ENCODE peak calls at places on chromosomes 4 and X, in nine cellular contexts. Q, Z, H, P, E, T, L, G and A are unnamed samples.

GRCh38 chr4:15003891-15004700 is 1.8 kb downstream of the CPEB2 start:
- DNase-seq in L (no peak), E (no peak), Q (peak; percentile 27), T (peak; percentile 32), Z (peak; percentile 38), G (no peak), P (peak; percentile 60), H (peak; percentile 30), A (peak; percentile 68)

GRCh38 chrX:156008915-156009314 is 11.4 kb downstream of the IL9R start:
- DNase-seq in Z (no peak), G (no peak), H (no peak), E (no peak), P (no peak), T (no peak), Q (no peak), L (no peak), A (no peak)

GRCh38 chr4:137993232-137993631 is 248.9 kb downstream of the SLC7A11 start:
- DNase-seq in Z (no peak), T (no peak), L (no peak), G (no peak), E (no peak), H (no peak), P (no peak), Q (no peak), A (no peak)

GRCh38 chrX:129449141-129449540 is 74.1 kb downstream of the SMARCA1 start:
- DNase-seq in T (no peak), H (no peak), E (no peak), P (no peak), Z (no peak), L (no peak), Q (no peak), G (no peak), A (peak; percentile 42)

GRCh38 chrX:16484338-16484737 is 165.6 kb upstream of the S100G start:
- DNase-seq in Q (no peak), E (peak; percentile 56), T (no peak), H (peak; percentile 69), L (peak; percentile 97), P (no peak), G (peak; percentile 95), Z (no peak), A (no peak)

GRCh38 chrX:40012800-40013682 is 84.7 kb downstream of the BCOR start:
- DNase-seq in H (peak; percentile 68), Q (no peak), P (peak; percentile 54), L (peak; percentile 35), Z (peak; percentile 64), G (peak; percentile 46), T (peak; percentile 81), E (no peak), A (no peak)

GRCh38 chrX:123860983-123861382 is 1.1 kb downstream of the XIAP start:
- DNase-seq in H (peak; percentile 40), E (no peak), Z (no peak), G (no peak), T (no peak), P (no peak), L (peak; percentile 19), Q (no peak), A (peak; percentile 47)

GRCh38 chrX:136204571-136204970 is 46.6 kb downstream of the MAP7D3 start:
- DNase-seq in G (peak; percentile 61), L (peak; percentile 57), Q (no peak), P (no peak), T (no peak), E (no peak), Z (peak; percentile 38), H (peak; percentile 54), A (no peak)

GRCh38 chrX:13001097-13001496 is 26.2 kb downstream of the TMSB4X start:
- DNase-seq in P (no peak), L (no peak), E (no peak), Z (no peak), Q (no peak), G (no peak), H (no peak), T (no peak), A (no peak)
- H3K4me1 ChIP-seq in P (no peaks in the 10 kb centered on the region), L (no peaks in the 10 kb centered on the region), E (no peaks in the 10 kb centered on the region), Z (peaks cover 2% of the 10 kb centered on the region), Q (peaks cover 23% of the 10 kb centered on the region), G (peaks cover 13% of the 10 kb centered on the region), H (peaks cover 3% of the 10 kb centered on the region), T (no peaks in the 10 kb centered on the region), A (peaks cover 70% of the 10 kb centered on the region)

DNA sequence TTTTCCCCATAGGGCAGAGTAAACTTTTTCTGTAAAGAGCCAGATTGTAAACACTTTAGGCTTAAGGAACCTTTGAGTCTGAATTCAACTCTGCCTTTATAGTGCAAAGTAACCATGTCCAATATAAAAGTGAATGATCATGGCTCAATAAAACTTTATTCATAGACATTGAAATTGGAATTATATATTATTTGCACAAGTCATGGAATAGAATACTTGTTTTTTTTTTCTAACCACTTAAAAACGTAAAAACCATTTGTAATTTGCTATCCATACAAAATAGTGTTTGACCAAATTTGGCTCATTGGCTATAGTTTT is 54.1 kb upstream of the MYOZ2 start:
- DNase-seq in L (no peak), T (no peak), G (no peak), P (no peak), Z (no peak), H (no peak), Q (no peak), E (no peak), A (no peak)
- H3K4me2 ChIP-seq in L (no peak overlapping the region), T (no peak overlapping the region), G (no peak overlapping the region), P (no peak overlapping the region), Z (no peak overlapping the region), H (no peak overlapping the region), Q (no peak overlapping the region), E (no peak overlapping the region), A (no peak overlapping the region)

DNA sequence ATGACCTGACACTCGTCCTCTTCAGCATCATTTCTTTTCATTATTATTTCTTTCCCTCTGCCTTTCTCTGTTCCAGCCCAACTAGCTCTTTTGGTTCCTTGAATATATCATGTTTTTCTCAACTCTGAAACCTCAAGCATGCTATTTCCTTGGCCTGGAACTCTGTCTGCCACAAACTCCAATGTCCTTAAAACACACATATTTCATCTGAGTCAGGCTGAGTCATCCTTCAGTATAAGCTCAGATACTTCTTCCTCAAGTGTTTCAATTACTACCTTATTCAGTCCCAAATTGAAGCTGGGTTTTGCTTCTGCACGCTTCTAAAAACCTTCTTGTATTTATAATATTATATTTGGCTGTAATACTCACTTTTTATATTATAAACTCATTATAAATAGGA is 424.2 kb downstream of the PDGFC start:
- DNase-seq in G (peak; percentile 98), L (peak; percentile 97), Q (no peak), H (peak; percentile 68), E (no peak), T (no peak), Z (no peak), P (no peak), A (no peak)
- H3K9ac ChIP-seq in G (peak overlapping the region; percentile 8), L (no peak overlapping the region), Q (no peak overlapping the region), H (no peak overlapping the region), E (no peak overlapping the region), T (no peak overlapping the region), Z (no peak overlapping the region), P (no peak overlapping the region), A (no peak overlapping the region)

GRCh38 chr4:120769227-120769626 is 153.3 kb downstream of the PRDM5 start:
- DNase-seq in G (peak; percentile 80), E (peak; percentile 16), T (no peak), Q (no peak), L (peak; percentile 96), P (no peak), Z (no peak), H (peak; percentile 16), A (no peak)
- H3K4me1 ChIP-seq in G (no peaks in the 10 kb centered on the region), E (no peaks in the 10 kb centered on the region), T (no peaks in the 10 kb centered on the region), Q (no peaks in the 10 kb centered on the region), L (peaks cover 4% of the 10 kb centered on the region), P (no peaks in the 10 kb centered on the region), Z (no peaks in the 10 kb centered on the region), H (no peaks in the 10 kb centered on the region), A (no peaks in the 10 kb centered on the region)

GRCh38 chr4:161577604-161578301 is 586.0 kb downstream of the FSTL5 start:
- DNase-seq in L (peak; percentile 33), P (no peak), E (no peak), G (peak; percentile 76), Z (no peak), T (no peak), Q (no peak), H (peak; percentile 92), A (no peak)
- H3K4me2 ChIP-seq in L (no peak overlapping the region), P (no peak overlapping the region), E (peak overlapping the region; percentile 34), G (peak overlapping the region; percentile 51), Z (no peak overlapping the region), T (no peak overlapping the region), Q (no peak overlapping the region), H (peak overlapping the region; percentile 78), A (no peak overlapping the region)

GRCh38 chrX:1412551-1413161 is 20.7 kb upstream of the SLC25A6 start:
- DNase-seq in Z (no peak), G (no peak), Q (no peak), T (no peak), E (no peak), H (no peak), P (no peak), L (no peak), A (no peak)
- H3K9ac ChIP-seq in Z (no peak overlapping the region), G (no peak overlapping the region), Q (no peak overlapping the region), T (no peak overlapping the region), E (no peak overlapping the region), H (no peak overlapping the region), P (no peak overlapping the region), L (no peak overlapping the region), A (no peak overlapping the region)

DNA sequence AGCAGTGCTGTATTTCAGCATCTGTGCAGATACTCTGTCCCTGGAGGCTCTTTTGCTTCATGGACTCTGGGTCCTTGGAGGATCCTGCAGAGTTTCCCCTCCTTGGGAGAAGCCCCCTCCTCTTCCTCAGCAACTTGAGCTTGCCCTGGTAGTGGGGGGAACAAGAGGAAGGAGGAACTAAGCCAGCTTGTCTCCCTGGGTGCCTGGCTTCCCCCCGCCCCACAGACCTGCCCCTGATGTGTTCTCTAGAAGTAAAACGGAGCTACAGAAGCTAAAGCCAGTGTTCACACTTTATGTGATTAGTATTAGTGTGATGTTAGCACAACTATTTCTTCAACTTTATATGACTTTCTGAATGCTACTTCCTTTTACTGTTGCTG is 10.6 kb downstream of the RGS12 start:
- DNase-seq in H (no peak), E (no peak), Z (peak; percentile 21), Q (no peak), L (no peak), P (no peak), G (no peak), T (no peak), A (no peak)
- H3K4me1 ChIP-seq in H (peaks cover 68% of the 10 kb centered on the region), E (no peaks in the 10 kb centered on the region), Z (no peaks in the 10 kb centered on the region), Q (peaks cover 58% of the 10 kb centered on the region), L (peaks cover 23% of the 10 kb centered on the region), P (peaks cover 2% of the 10 kb centered on the region), G (peaks cover 15% of the 10 kb centered on the region), T (peaks cover 17% of the 10 kb centered on the region), A (no peaks in the 10 kb centered on the region)

DNA sequence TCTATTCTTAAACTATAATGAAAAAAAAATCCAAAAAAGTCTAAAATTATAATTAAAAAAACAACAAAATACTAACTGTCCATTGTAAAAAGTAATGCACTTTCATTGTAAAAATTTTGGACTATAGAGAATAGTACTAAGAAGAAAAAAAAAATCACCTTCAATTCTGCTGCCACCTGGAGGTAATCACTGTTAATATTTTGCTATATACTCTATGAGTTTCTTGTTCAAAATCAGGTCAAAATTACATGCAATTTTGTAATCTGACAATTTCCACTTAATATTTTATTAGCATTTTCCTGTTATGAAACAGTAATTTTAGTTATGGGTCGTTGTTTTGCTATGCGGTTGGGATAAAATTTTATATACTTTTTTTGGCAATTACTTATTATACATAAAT is 62.0 kb downstream of the HTT start:
- DNase-seq in G (no peak), Z (no peak), E (no peak), T (no peak), Q (no peak), L (peak; percentile 21), P (no peak), H (peak; percentile 41), A (peak; percentile 59)
- H3K4me2 ChIP-seq in G (no peak overlapping the region), Z (no peak overlapping the region), E (no peak overlapping the region), T (no peak overlapping the region), Q (no peak overlapping the region), L (no peak overlapping the region), P (no peak overlapping the region), H (no peak overlapping the region), A (no peak overlapping the region)